ENCODE peak calls at places on chromosomes 16 and 17, in six cellular contexts. R, D, C, X, F and U are unnamed samples.

GRCh38 chr17:48486557-48486956 is 44.3 kb downstream of the HOXB1 start:
- DNase-seq in R (no peak), D (no peak), C (peak; percentile 100), X (no peak), F (no peak), U (no peak)

GRCh38 chr17:4998027-4998665 is 396 bp downstream of the KIF1C start:
- DNase-seq in R (no peak), D (peak; percentile 83), C (no peak), X (no peak), F (no peak), U (peak; percentile 32)

GRCh38 chr16:86199871-86200700 is 301.1 kb downstream of the IRF8 start:
- DNase-seq in R (no peak), D (no peak), C (peak; percentile 94), X (no peak), F (no peak), U (no peak)

GRCh38 chr17:8326591-8327583 is 12.8 kb upstream of the ODF4 start:
- DNase-seq in R (no peak), D (peak; percentile 64), C (no peak), X (peak; percentile 34), F (no peak), U (peak; percentile 36)

GRCh38 chr17:30720013-30720471 is 104.5 kb downstream of the CRLF3 start:
- DNase-seq in R (no peak), D (peak; percentile 44), C (no peak), X (no peak), F (no peak), U (peak; percentile 13)

GRCh38 chr17:76585649-76586593 is at the start of gene ST6GALNAC2:
- DNase-seq in R (no peak), D (peak; percentile 88), C (no peak), X (peak; percentile 74), F (peak; percentile 94), U (peak; percentile 69)

GRCh38 chr17:74380959-74381808 is 13.9 kb downstream of the GPR142 start:
- DNase-seq in R (no peak), D (peak; percentile 37), C (no peak), X (no peak), F (no peak), U (no peak)

GRCh38 chr16:3578121-3578520 is 918 bp upstream of the NLRC3 start:
- DNase-seq in R (peak; percentile 23), D (peak; percentile 20), C (no peak), X (no peak), F (no peak), U (no peak)

GRCh38 chr16:85449195-85449884 is 163.8 kb upstream of the GSE1 start:
- DNase-seq in R (no peak), D (no peak), C (no peak), X (no peak), F (no peak), U (no peak)

DNA sequence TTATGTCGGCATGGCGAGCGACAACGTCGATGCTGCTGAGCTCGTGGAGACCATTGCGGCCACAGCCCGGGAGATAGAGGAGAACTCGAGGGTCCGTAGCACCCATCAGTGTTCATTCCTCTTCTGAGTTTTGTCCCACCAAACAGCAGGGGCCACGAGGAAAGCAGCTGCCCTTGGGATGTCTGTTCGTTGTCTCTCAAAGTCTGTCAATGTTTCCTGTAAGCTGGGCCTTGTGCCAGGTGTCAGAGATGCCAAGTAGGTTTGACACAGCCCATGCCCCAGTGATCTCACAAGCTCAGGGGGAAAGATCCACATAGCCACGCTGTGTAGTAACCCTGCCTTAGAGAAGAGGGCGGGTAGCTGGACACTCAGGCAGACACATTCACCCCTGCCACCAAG is 22.6 kb downstream of the NTAN1 start:
- DNase-seq in R (no peak), D (no peak), C (no peak), X (peak; percentile 76), F (no peak), U (no peak)
- H3K36me3 ChIP-seq in R (peaks cover 27% of the 10 kb centered on the region), D (peaks cover 90% of the 10 kb centered on the region), C (peaks cover 74% of the 10 kb centered on the region), X (peaks cover 49% of the 10 kb centered on the region), F (peaks cover 29% of the 10 kb centered on the region), U (no peaks in the 10 kb centered on the region)

GRCh38 chr17:78279360-78279990 is 48.0 kb downstream of the TMEM235 start:
- DNase-seq in R (no peak), D (no peak), C (no peak), X (no peak), F (no peak), U (no peak)

GRCh38 chr17:78281249-78281865 is 49.9 kb downstream of the TMEM235 start:
- DNase-seq in R (no peak), D (no peak), C (peak; percentile 22), X (no peak), F (no peak), U (no peak)

GRCh38 chr17:78289802-78290363 is 58.5 kb downstream of the TMEM235 start:
- DNase-seq in R (peak; percentile 30), D (peak; percentile 85), C (peak; percentile 92), X (peak; percentile 79), F (peak; percentile 68), U (peak; percentile 86)

GRCh38 chr17:78289004-78289403 is 57.6 kb downstream of the TMEM235 start:
- DNase-seq in R (no peak), D (no peak), C (no peak), X (no peak), F (no peak), U (no peak)

GRCh38 chr17:78284146-78284545 is 52.7 kb downstream of the TMEM235 start:
- DNase-seq in R (no peak), D (no peak), C (peak; percentile 63), X (no peak), F (no peak), U (no peak)
- TF ChIP-seq CTCF in R (no peak), D (no peak), C (no peak), X (no peak), F (no peak), U (no peak)

GRCh38 chr17:82551779-82552457 is 32.4 kb downstream of the FOXK2 start:
- DNase-seq in R (no peak), D (peak; percentile 82), C (peak; percentile 70), X (peak; percentile 71), F (peak; percentile 76), U (peak; percentile 79)

GRCh38 chr17:82545071-82545462 is 25.5 kb downstream of the FOXK2 start:
- DNase-seq in R (no peak), D (no peak), C (no peak), X (no peak), F (no peak), U (peak; percentile 77)

GRCh38 chr17:82547981-82548380 is 28.4 kb downstream of the FOXK2 start:
- DNase-seq in R (no peak), D (no peak), C (no peak), X (no peak), F (no peak), U (no peak)

GRCh38 chr17:82552580-82552979 is 33.0 kb downstream of the FOXK2 start:
- DNase-seq in R (no peak), D (no peak), C (no peak), X (no peak), F (no peak), U (no peak)

DNA sequence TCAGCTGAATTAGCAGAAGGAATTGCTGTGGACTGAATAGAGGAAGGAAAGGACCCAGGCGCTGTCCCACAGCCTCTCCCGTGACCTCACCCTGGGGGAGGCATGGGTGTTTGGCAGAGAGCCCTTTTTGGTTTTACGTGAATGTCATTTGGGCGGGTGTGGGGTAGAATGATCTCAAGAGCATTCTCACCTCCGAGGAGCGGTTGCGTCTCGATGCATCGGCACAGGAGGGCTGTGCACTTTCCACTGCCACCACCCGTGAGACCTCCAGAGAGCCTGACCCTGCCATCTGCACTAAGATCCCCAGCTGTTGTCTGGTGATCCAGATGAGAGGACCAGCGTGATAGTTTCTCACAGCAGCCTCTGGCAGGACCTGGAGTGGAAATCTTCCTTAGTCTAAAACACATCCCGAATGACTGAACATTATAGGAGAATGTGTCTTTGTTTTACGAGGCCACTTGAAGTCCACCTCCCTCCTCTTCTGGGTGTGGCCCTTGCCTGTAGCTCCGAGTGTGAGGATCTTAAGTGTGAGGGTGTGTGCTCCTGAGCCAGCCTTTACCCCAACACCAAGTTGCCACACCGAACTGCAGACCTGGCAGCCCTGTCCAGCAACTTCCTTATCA is 29.3 kb downstream of the FOXK2 start:
- DNase-seq in R (no peak), D (no peak), C (no peak), X (no peak), F (no peak), U (peak; percentile 56)
- H3K4me1 ChIP-seq in R (peaks cover 34% of the 10 kb centered on the region), D (peaks cover 54% of the 10 kb centered on the region), C (peaks cover 2% of the 10 kb centered on the region), X (peaks cover 8% of the 10 kb centered on the region), F (no peaks in the 10 kb centered on the region), U (peaks cover 36% of the 10 kb centered on the region)

GRCh38 chr16:53482123-53482522 is 20.9 kb downstream of the AKTIP start:
- DNase-seq in R (no peak), D (no peak), C (peak; percentile 21), X (no peak), F (no peak), U (no peak)

GRCh38 chr16:53480394-53480793 is 22.6 kb downstream of the AKTIP start:
- DNase-seq in R (no peak), D (no peak), C (no peak), X (no peak), F (no peak), U (no peak)

GRCh38 chr16:53484542-53484941 is 18.5 kb downstream of the AKTIP start:
- DNase-seq in R (no peak), D (no peak), C (no peak), X (no peak), F (no peak), U (no peak)

GRCh38 chr16:53489754-53490153 is 13.3 kb downstream of the AKTIP start:
- DNase-seq in R (no peak), D (no peak), C (no peak), X (no peak), F (no peak), U (no peak)

DNA sequence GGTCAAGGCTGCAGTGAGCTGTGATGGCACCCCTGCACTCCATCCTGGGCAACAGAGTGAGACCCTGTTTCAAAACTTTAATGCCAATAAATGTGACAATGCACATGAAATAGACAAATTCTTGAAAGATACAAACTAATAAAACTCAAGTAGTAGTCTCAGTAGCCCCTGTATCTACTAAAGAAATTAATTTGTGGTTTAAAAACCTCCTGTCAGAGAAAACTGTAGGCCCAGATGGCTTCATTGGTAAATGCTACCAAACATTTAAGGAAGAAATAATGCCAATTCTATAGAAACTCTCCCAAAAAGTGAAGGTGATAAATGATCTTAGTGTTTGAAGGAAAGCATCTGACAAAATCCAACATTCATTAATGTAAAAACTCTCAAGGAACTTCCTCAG is 16.8 kb downstream of the AKTIP start:
- DNase-seq in R (no peak), D (no peak), C (no peak), X (no peak), F (no peak), U (no peak)
- H3K36me3 ChIP-seq in R (peaks cover 5% of the 10 kb centered on the region), D (peaks cover 85% of the 10 kb centered on the region), C (peaks cover 17% of the 10 kb centered on the region), X (peaks cover 13% of the 10 kb centered on the region), F (peaks cover 32% of the 10 kb centered on the region), U (no peaks in the 10 kb centered on the region)